ENCODE peak calls at places on chromosomes 3 and 15, in six cellular contexts. One of them, this sample, is unnamed. For H3K4me1, the result is how much of the 10 kb centered on the place peaks cover.

GRCh38 chr3:15771444-15771843 is 26.3 kb downstream of the ANKRD28 start:
- DNase-seq in lung: no peak
- DNase-seq in heart right ventricle: no peak
- DNase-seq in esophagus squamous epithelium: no peak
- DNase-seq in aorta: no peak
- DNase-seq in psoas muscle: no peak
- DNase-seq in this sample: no peak

GRCh38 chr3:128153156-128154011 is at the start of gene EEFSEC:
- DNase-seq in psoas muscle: peak
- DNase-seq in lung: peak
- DNase-seq in esophagus squamous epithelium: peak
- DNase-seq in heart right ventricle: peak
- DNase-seq in aorta: peak
- DNase-seq in this sample: peak

GRCh38 chr3:46258525-46258924 is 16.3 kb downstream of the CCR3 start:
- DNase-seq in psoas muscle: no peak
- DNase-seq in lung: no peak
- DNase-seq in esophagus squamous epithelium: no peak
- DNase-seq in aorta: no peak
- DNase-seq in heart right ventricle: no peak
- DNase-seq in this sample: no peak

GRCh38 chr3:13894096-13894811 is 14.4 kb upstream of the WNT7A start:
- DNase-seq in aorta: no peak
- DNase-seq in psoas muscle: no peak
- DNase-seq in lung: no peak
- DNase-seq in esophagus squamous epithelium: no peak
- DNase-seq in heart right ventricle: no peak
- DNase-seq in this sample: no peak

GRCh38 chr3:15673536-15673935 is 72.0 kb downstream of the BTD start:
- DNase-seq in aorta: no peak
- DNase-seq in heart right ventricle: no peak
- DNase-seq in lung: no peak
- DNase-seq in psoas muscle: no peak
- DNase-seq in esophagus squamous epithelium: no peak
- DNase-seq in this sample: no peak

GRCh38 chr3:71281173-71281738 is 302.3 kb downstream of the FOXP1 start:
- DNase-seq in aorta: no peak
- DNase-seq in lung: no peak
- DNase-seq in psoas muscle: no peak
- DNase-seq in heart right ventricle: no peak
- DNase-seq in esophagus squamous epithelium: no peak
- DNase-seq in this sample: no peak

GRCh38 chr3:14317057-14317553 is 85.3 kb upstream of the SLC6A6 start:
- DNase-seq in heart right ventricle: no peak
- DNase-seq in aorta: no peak
- DNase-seq in esophagus squamous epithelium: no peak
- DNase-seq in lung: no peak
- DNase-seq in psoas muscle: no peak
- DNase-seq in this sample: no peak

GRCh38 chr3:197809356-197810020 is 18.4 kb downstream of the LRCH3 start:
- DNase-seq in heart right ventricle: no peak
- DNase-seq in esophagus squamous epithelium: no peak
- DNase-seq in lung: no peak
- DNase-seq in aorta: no peak
- DNase-seq in psoas muscle: no peak
- DNase-seq in this sample: no peak

GRCh38 chr15:99427210-99427609 is 138.6 kb upstream of the MEF2A start:
- DNase-seq in psoas muscle: no peak
- DNase-seq in lung: no peak
- DNase-seq in esophagus squamous epithelium: no peak
- DNase-seq in aorta: peak
- DNase-seq in heart right ventricle: no peak
- DNase-seq in this sample: no peak

GRCh38 chr3:46876313-46877300 is 914 bp upstream of the PTH1R start:
- DNase-seq in lung: no peak
- DNase-seq in heart right ventricle: no peak
- DNase-seq in esophagus squamous epithelium: no peak
- DNase-seq in aorta: no peak
- DNase-seq in psoas muscle: no peak
- DNase-seq in this sample: no peak

GRCh38 chr3:185207931-185208746 is 45.7 kb downstream of the EHHADH start:
- DNase-seq in psoas muscle: no peak
- DNase-seq in aorta: no peak
- DNase-seq in lung: no peak
- DNase-seq in esophagus squamous epithelium: no peak
- DNase-seq in heart right ventricle: no peak
- DNase-seq in this sample: no peak

GRCh38 chr3:83438177-83438576 is 1520.6 kb upstream of the CADM2 start:
- DNase-seq in lung: no peak
- DNase-seq in esophagus squamous epithelium: no peak
- DNase-seq in heart right ventricle: no peak
- DNase-seq in aorta: no peak
- DNase-seq in psoas muscle: no peak
- DNase-seq in this sample: no peak

GRCh38 chr15:81285461-81285860 is 38.5 kb downstream of the STARD5 start:
- DNase-seq in aorta: no peak
- DNase-seq in esophagus squamous epithelium: no peak
- DNase-seq in lung: no peak
- DNase-seq in psoas muscle: no peak
- DNase-seq in heart right ventricle: no peak
- DNase-seq in this sample: no peak

DNA sequence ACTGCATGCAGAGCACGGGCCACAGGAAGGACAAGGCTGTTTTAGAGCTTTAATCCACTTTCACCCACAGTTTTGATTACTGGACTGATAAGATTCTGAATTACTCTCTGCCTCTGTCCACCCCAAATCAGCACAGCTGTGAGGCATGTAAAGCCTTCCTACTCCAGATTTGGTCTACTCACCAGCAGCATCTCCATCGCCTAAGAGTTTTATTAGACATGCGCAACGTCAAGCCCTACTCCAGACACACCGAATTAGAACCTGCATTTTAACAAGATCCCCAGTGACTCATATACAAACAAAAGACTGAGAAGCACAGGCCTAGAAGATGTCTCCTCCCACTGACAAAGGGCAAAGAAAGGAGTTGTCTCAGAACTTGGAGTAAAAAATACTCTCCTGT is 221.2 kb downstream of the TUSC7 start:
- DNase-seq in psoas muscle: no peak
- DNase-seq in aorta: no peak
- DNase-seq in esophagus squamous epithelium: no peak
- DNase-seq in heart right ventricle: no peak
- DNase-seq in lung: no peak
- DNase-seq in this sample: no peak
- H3K27ac ChIP-seq in psoas muscle: no peak
- H3K27ac ChIP-seq in aorta: no peak
- H3K27ac ChIP-seq in esophagus squamous epithelium: no peak
- H3K27ac ChIP-seq in heart right ventricle: no peak
- H3K27ac ChIP-seq in lung: no peak
- H3K27ac ChIP-seq in this sample: no peak

GRCh38 chr3:164883161-164883560 is 195.1 kb downstream of the SI start:
- DNase-seq in heart right ventricle: no peak
- DNase-seq in esophagus squamous epithelium: no peak
- DNase-seq in lung: no peak
- DNase-seq in aorta: no peak
- DNase-seq in psoas muscle: no peak
- DNase-seq in this sample: no peak
- H3K4me1 ChIP-seq in heart right ventricle: under half
- H3K4me1 ChIP-seq in esophagus squamous epithelium: under half
- H3K4me1 ChIP-seq in lung: under half
- H3K4me1 ChIP-seq in aorta: under half
- H3K4me1 ChIP-seq in psoas muscle: under half
- H3K4me1 ChIP-seq in this sample: under half

DNA sequence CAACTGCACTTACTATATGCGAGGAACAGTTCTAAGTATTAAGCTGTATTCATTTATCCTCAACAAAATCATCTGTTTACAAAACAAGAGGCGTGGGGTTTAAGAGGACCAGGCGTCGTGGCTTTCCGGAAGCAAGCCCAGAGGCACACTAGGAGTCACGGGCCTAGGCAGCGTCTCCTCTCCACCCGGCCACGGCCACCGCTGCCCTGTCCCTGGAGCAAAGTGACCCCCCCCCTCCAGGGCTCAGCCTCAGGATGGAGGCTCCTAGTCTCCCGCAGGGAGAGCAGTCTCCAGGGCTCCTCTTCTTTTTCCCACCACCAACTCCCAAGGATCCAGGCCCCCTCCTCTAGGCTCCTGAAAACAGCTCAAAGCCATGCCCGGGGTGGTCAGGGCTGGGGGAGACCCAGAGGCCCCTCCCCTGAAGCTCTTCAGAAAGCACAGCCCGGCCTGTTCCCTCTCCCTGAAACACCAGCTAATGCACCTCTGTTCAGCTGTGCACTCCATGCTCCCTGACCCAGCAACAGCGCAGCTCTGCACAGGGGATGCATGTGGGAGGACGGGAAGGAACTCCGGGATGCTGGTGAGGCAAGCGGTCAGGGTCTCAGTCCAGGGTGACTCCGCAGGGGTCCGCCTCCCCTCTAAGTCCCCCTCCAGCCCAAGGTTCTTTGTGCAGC is 16.8 kb downstream of the TNK2 start:
- DNase-seq in lung: no peak
- DNase-seq in heart right ventricle: no peak
- DNase-seq in aorta: no peak
- DNase-seq in esophagus squamous epithelium: no peak
- DNase-seq in psoas muscle: no peak
- DNase-seq in this sample: no peak
- H3K4me3 ChIP-seq in lung: no peak
- H3K4me3 ChIP-seq in heart right ventricle: peak
- H3K4me3 ChIP-seq in aorta: no peak
- H3K4me3 ChIP-seq in esophagus squamous epithelium: peak
- H3K4me3 ChIP-seq in psoas muscle: peak
- H3K4me3 ChIP-seq in this sample: no peak

DNA sequence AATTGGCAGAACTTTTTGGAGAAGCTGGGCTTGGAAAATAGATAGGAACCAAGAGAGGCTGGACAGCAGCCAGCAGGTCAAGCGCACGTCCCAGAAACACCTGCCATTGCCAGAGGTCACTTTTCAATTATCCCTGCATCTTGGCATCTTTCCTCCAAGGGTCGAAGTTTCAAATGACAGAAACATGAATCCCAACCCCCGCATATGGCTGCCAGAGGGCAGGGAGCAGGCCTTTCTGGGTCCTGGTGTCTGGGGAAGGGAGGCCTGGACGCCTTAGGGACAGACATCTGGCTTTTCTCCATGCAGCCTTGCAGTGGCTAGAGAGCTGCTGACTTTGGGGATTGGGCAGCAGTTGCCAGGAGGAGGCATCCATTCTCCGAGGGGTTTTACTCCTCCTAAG is 164.5 kb upstream of the TPM1 start:
- DNase-seq in psoas muscle: no peak
- DNase-seq in esophagus squamous epithelium: no peak
- DNase-seq in lung: no peak
- DNase-seq in heart right ventricle: no peak
- DNase-seq in aorta: no peak
- DNase-seq in this sample: no peak
- H3K27ac ChIP-seq in psoas muscle: no peak
- H3K27ac ChIP-seq in esophagus squamous epithelium: no peak
- H3K27ac ChIP-seq in lung: no peak
- H3K27ac ChIP-seq in heart right ventricle: peak
- H3K27ac ChIP-seq in aorta: no peak
- H3K27ac ChIP-seq in this sample: peak

This sample was measured in heart left ventricle.